ENCODE peak calls at places on chromosome 18, in eight cellular contexts. I, C, M, B, X, D, H and V are unnamed samples.

GRCh38 chr18:29083545-29083944 is 906.6 kb upstream of the CDH2 start:
- DNase-seq in I (peak; percentile 78), C (no peak), M (no peak), B (peak; percentile 2), X (no peak), D (no peak), H (no peak), V (no peak)

GRCh38 chr18:78734614-78734945 is 245.0 kb upstream of the SALL3 start:
- DNase-seq in I (no peak), C (no peak), M (no peak), B (no peak), X (no peak), D (no peak), H (no peak), V (no peak)

GRCh38 chr18:56873441-56874140 is 222.4 kb downstream of the WDR7 start:
- DNase-seq in I (no peak), C (no peak), M (peak; percentile 43), B (no peak), X (no peak), D (peak; percentile 21), H (no peak), V (no peak)

GRCh38 chr18:13216732-13217465 is 1.7 kb upstream of the LDLRAD4 start:
- DNase-seq in I (no peak), C (no peak), M (peak; percentile 71), B (no peak), X (peak; percentile 42), D (no peak), H (peak; percentile 30), V (no peak)

GRCh38 chr18:66043009-66043408 is 292.2 kb downstream of the CDH7 start:
- DNase-seq in I (no peak), C (no peak), M (no peak), B (no peak), X (no peak), D (no peak), H (no peak), V (no peak)

GRCh38 chr18:70419526-70419925 is 130.7 kb downstream of the SOCS6 start:
- DNase-seq in I (peak; percentile 88), C (no peak), M (no peak), B (peak; percentile 20), X (no peak), D (no peak), H (no peak), V (no peak)

GRCh38 chr18:12947355-12948054 is at the start of gene SEH1L:
- DNase-seq in I (peak; percentile 98), C (peak; percentile 100), M (peak; percentile 100), B (peak; percentile 94), X (peak; percentile 100), D (peak; percentile 71), H (peak; percentile 99), V (peak; percentile 88)

GRCh38 chr18:36249392-36249791 is 48.1 kb upstream of the FHOD3 start:
- DNase-seq in I (no peak), C (no peak), M (no peak), B (no peak), X (no peak), D (no peak), H (no peak), V (no peak)

GRCh38 chr18:67417864-67418523 is 98.5 kb downstream of the DSEL start:
- DNase-seq in I (peak; percentile 72), C (no peak), M (no peak), B (peak; percentile 14), X (peak; percentile 16), D (no peak), H (no peak), V (no peak)

GRCh38 chr18:58541137-58541788 is 87.6 kb downstream of the ALPK2 start:
- DNase-seq in I (no peak), C (no peak), M (no peak), B (no peak), X (no peak), D (no peak), H (no peak), V (no peak)

GRCh38 chr18:75173125-75173432 is 35.9 kb downstream of the PTGR3 start:
- DNase-seq in I (peak; percentile 2), C (no peak), M (no peak), B (no peak), X (no peak), D (no peak), H (no peak), V (no peak)
- TF ChIP-seq CTCF in I (peak; percentile 14), C (peak; percentile 8), M (no peak), B (no peak), X (no peak), D (no peak), H (no peak), V (no peak)

DNA sequence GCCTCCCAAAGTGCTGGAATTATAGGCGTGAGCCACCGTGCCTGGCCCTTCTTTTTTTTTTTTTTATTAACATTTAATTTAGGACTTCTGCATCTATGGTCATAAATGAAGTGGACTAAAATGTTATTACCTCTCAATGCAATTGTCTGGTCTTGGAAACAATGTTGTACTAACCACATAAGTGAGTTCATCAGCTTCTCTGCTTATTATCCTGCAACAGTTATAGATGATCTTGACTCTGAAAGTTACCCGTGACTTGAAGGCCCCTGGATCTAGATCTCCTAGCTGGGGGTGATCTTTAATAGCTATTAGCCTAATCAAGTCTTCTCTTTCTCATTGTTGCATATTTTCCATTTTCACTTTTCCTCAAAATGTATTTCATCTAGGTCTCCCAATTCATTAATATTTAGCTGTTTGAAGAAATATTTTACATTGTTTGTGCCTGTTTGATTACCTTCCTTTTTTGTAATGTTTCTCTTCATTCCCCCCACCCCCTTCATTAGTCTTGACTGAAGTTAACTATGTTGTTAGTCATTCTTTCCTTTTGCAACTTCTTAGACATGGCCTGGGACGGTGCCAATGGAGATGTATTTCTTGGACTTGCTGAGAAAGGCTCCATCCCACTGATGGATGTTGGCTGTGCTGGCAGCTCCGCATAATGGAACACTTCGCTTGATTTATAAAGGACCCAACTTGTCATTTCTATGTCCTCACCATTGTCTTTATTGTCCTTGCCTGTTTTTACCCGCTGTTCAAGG is 141.6 kb upstream of the RIOK3 start:
- DNase-seq in I (peak; percentile 98), C (no peak), M (no peak), B (peak; percentile 72), X (peak; percentile 61), D (peak; percentile 48), H (no peak), V (no peak)
- H3K4me3 ChIP-seq in I (peak overlapping the region; percentile 22), C (no peak overlapping the region), M (no peak overlapping the region), B (no peak overlapping the region), X (no peak overlapping the region), D (no peak overlapping the region), H (no peak overlapping the region), V (no peak overlapping the region)

DNA sequence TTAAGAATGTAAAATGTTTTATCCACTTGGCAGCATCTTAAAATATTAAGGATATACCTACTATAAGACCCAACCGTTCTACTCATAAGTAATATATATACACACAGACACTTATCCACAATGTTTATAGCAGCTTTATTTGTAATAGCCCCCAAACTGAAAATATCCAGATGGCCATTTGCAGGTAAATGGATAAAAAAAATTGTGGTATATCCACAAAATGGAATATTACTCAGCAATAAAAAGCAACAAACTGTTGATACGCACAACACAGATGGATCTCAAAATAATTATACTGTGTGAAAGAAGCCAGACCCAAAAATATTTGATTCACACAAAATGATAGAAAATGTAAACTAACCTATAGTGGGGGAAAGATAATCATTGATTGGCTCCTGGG is 122.0 kb downstream of the ARHGAP28 start:
- DNase-seq in I (no peak), C (no peak), M (no peak), B (no peak), X (no peak), D (no peak), H (no peak), V (no peak)
- TF ChIP-seq CTCF in I (no peak), C (no peak), M (no peak), B (no peak), X (no peak), D (no peak), H (no peak), V (no peak)

GRCh38 chr18:76348267-76349066 is 146.6 kb downstream of the ZNF516 start:
- DNase-seq in I (no peak), C (no peak), M (no peak), B (no peak), X (peak; percentile 22), D (no peak), H (peak; percentile 32), V (peak; percentile 75)
- H3K4me3 ChIP-seq in I (peak overlapping the region; percentile 35), C (peak overlapping the region; percentile 28), M (no peak overlapping the region), B (peak overlapping the region; percentile 1), X (no peak overlapping the region), D (no peak overlapping the region), H (no peak overlapping the region), V (peak overlapping the region; percentile 10)

DNA sequence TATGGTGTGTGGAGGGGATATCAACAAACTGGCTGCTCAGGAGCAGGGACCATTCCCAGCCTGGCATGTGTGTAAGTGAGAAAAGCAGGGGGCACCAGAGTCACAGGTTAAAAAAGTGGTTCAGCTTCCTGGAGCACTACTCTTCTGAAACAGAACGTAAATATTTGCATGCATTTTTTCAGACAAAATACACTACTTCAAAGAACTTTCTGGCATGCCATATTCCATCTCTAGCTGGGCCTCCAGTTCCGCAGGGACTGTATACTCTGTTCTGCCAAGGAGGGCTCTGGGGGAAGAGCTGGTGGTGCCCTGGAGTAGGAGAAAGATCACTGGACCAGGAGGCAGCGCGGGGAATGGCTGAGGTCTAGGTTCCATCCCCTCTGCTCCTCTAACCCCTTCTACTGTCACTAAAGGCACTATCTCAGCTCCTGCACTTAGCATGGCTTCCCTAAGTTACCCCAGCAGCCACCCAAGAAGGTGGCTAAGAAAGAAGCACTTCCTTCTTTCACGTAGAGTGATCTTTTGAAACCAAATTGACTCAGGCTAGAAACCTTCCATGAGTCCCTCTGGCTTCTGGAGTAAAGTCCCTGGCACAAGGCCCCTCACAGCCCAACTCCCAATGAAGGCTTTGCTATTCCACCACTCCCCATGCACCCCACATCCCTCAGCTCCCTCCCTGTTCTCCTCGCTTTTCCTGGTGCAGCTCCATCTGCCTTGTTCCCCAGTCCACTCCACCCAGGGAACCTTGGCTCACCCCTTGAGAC is 57.6 kb upstream of the CABLES1 start:
- DNase-seq in I (no peak), C (no peak), M (peak; percentile 9), B (no peak), X (no peak), D (no peak), H (no peak), V (no peak)
- TF ChIP-seq CTCF in I (no peak), C (peak; percentile 43), M (peak; percentile 23), B (no peak), X (no peak), D (peak; percentile 48), H (no peak), V (peak; percentile 38)

GRCh38 chr18:42925036-42925435 is 190.4 kb downstream of the RIT2 start:
- DNase-seq in I (peak; percentile 31), C (no peak), M (no peak), B (no peak), X (no peak), D (no peak), H (no peak), V (no peak)

GRCh38 chr18:42921261-42921737 is 194.2 kb downstream of the RIT2 start:
- DNase-seq in I (no peak), C (no peak), M (no peak), B (no peak), X (no peak), D (no peak), H (no peak), V (no peak)

GRCh38 chr18:42920621-42921020 is 194.9 kb downstream of the RIT2 start:
- DNase-seq in I (no peak), C (no peak), M (no peak), B (no peak), X (no peak), D (no peak), H (no peak), V (no peak)

GRCh38 chr18:42922363-42922762 is 193.1 kb downstream of the RIT2 start:
- DNase-seq in I (no peak), C (no peak), M (no peak), B (no peak), X (no peak), D (no peak), H (no peak), V (no peak)
- H3K4me3 ChIP-seq in I (no peak overlapping the region), C (no peak overlapping the region), M (no peak overlapping the region), B (no peak overlapping the region), X (no peak overlapping the region), D (no peak overlapping the region), H (no peak overlapping the region), V (no peak overlapping the region)

GRCh38 chr18:77124452-77124922 is 8.1 kb downstream of the MBP start:
- DNase-seq in I (no peak), C (no peak), M (no peak), B (no peak), X (no peak), D (no peak), H (no peak), V (no peak)
- TF ChIP-seq CTCF in I (no peak), C (no peak), M (no peak), B (no peak), X (no peak), D (no peak), H (no peak), V (no peak)